ENCODE peak calls at places on chromosomes 5 and 9, in six cellular contexts. One of them, this sample, is unnamed.
A peak's percentile ranks its signal among the peaks of the same experiment; 100 is the strongest.

GRCh38 chr5:178511173-178511572 is 79.0 kb downstream of the COL23A1 start:
- DNase-seq in astrocyte: no peak
- DNase-seq in GM12878: no peak
- DNase-seq in PC-9: no peak
- DNase-seq in GM23338: no peak
- DNase-seq in mammary epithelial cell: no peak
- DNase-seq in this sample: no peak

GRCh38 chr5:111532873-111533272 is 20.5 kb upstream of the STARD4 start:
- DNase-seq in astrocyte: no peak
- DNase-seq in PC-9: no peak
- DNase-seq in mammary epithelial cell: no peak
- DNase-seq in GM23338: no peak
- DNase-seq in GM12878: no peak
- DNase-seq in this sample: no peak

GRCh38 chr5:61051267-61051666 is 106.3 kb downstream of the NDUFAF2 start:
- DNase-seq in mammary epithelial cell: peak; percentile 43
- DNase-seq in GM12878: no peak
- DNase-seq in GM23338: no peak
- DNase-seq in astrocyte: peak; percentile 66
- DNase-seq in PC-9: no peak
- DNase-seq in this sample: no peak

GRCh38 chr5:148401604-148402003 is 17.8 kb downstream of the FBXO38 start:
- DNase-seq in mammary epithelial cell: no peak
- DNase-seq in PC-9: no peak
- DNase-seq in GM12878: no peak
- DNase-seq in astrocyte: no peak
- DNase-seq in GM23338: no peak
- DNase-seq in this sample: no peak

GRCh38 chr5:9347541-9348295 is 198.2 kb downstream of the SEMA5A start:
- DNase-seq in mammary epithelial cell: no peak
- DNase-seq in GM23338: no peak
- DNase-seq in PC-9: no peak
- DNase-seq in astrocyte: no peak
- DNase-seq in GM12878: no peak
- DNase-seq in this sample: no peak

GRCh38 chr5:163841-164240 is 27.5 kb upstream of the LRRC14B start:
- DNase-seq in mammary epithelial cell: no peak
- DNase-seq in GM23338: no peak
- DNase-seq in GM12878: no peak
- DNase-seq in astrocyte: no peak
- DNase-seq in PC-9: no peak
- DNase-seq in this sample: no peak

GRCh38 chr5:157479166-157479565 is 19.2 kb downstream of the NIPAL4 start:
- DNase-seq in mammary epithelial cell: peak; percentile 23
- DNase-seq in PC-9: peak; percentile 10
- DNase-seq in astrocyte: no peak
- DNase-seq in GM12878: no peak
- DNase-seq in GM23338: no peak
- DNase-seq in this sample: no peak

GRCh38 chr9:4277531-4277991 is 22.3 kb downstream of the GLIS3 start:
- DNase-seq in mammary epithelial cell: no peak
- DNase-seq in astrocyte: peak; percentile 62
- DNase-seq in PC-9: no peak
- DNase-seq in GM23338: peak; percentile 18
- DNase-seq in GM12878: no peak
- DNase-seq in this sample: no peak

GRCh38 chr5:68315679-68316271 is 100.2 kb downstream of the PIK3R1 start:
- DNase-seq in mammary epithelial cell: peak; percentile 76
- DNase-seq in GM12878: peak; percentile 55
- DNase-seq in astrocyte: no peak
- DNase-seq in PC-9: no peak
- DNase-seq in GM23338: no peak
- DNase-seq in this sample: no peak

GRCh38 chr5:80871541-80871961 is 88.6 kb upstream of the RASGRF2 start:
- DNase-seq in GM23338: peak; percentile 11
- DNase-seq in mammary epithelial cell: peak; percentile 27
- DNase-seq in astrocyte: peak; percentile 49
- DNase-seq in GM12878: no peak
- DNase-seq in PC-9: peak; percentile 11
- DNase-seq in this sample: no peak

GRCh38 chr5:151679421-151680155 is 7.1 kb downstream of the SPARC start:
- DNase-seq in mammary epithelial cell: no peak
- DNase-seq in GM12878: no peak
- DNase-seq in astrocyte: no peak
- DNase-seq in PC-9: no peak
- DNase-seq in GM23338: no peak
- DNase-seq in this sample: no peak
- H3K4me3 ChIP-seq in mammary epithelial cell: no peak overlapping the region
- H3K4me3 ChIP-seq in GM12878: no peak overlapping the region
- H3K4me3 ChIP-seq in astrocyte: peak overlapping the region; percentile 3
- H3K4me3 ChIP-seq in PC-9: no peak overlapping the region
- H3K4me3 ChIP-seq in GM23338: no peak overlapping the region
- H3K4me3 ChIP-seq in this sample: no peak overlapping the region

DNA sequence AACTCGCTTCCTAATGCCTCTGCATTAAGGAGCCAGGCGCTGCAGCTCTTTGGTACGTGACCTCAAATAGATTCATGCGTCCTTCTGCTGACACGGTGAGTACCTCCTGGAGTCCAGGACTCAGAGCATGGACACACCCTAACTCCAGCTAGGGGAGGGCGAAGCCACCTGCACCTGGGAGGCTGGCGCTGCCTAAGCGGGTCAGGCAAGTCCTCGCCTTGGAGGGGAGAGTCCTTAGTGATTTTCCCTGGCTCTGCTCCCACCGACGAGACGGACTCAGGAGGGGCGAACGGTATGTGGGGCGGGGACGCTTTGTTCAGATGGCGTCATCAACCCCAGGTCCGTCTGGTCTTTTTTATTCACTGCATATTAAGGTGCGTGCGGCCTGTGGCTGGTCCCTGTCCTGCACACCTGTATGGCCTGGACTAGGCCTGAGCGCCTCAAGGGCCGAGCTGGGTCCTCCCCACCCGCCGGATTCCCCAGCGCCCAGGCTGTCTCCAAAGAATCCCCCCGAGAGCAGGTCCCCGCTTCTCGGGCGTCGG is 50.3 kb downstream of the NSUN2 start:
- DNase-seq in PC-9: no peak
- DNase-seq in astrocyte: no peak
- DNase-seq in GM23338: no peak
- DNase-seq in GM12878: no peak
- DNase-seq in mammary epithelial cell: no peak
- DNase-seq in this sample: no peak
- TF ChIP-seq EZH2 in PC-9: no peak
- TF ChIP-seq EZH2 in astrocyte: no peak
- TF ChIP-seq EZH2 in GM23338: no peak
- TF ChIP-seq EZH2 in GM12878: no peak
- TF ChIP-seq EZH2 in mammary epithelial cell: no peak
- TF ChIP-seq EZH2 in this sample: no peak

DNA sequence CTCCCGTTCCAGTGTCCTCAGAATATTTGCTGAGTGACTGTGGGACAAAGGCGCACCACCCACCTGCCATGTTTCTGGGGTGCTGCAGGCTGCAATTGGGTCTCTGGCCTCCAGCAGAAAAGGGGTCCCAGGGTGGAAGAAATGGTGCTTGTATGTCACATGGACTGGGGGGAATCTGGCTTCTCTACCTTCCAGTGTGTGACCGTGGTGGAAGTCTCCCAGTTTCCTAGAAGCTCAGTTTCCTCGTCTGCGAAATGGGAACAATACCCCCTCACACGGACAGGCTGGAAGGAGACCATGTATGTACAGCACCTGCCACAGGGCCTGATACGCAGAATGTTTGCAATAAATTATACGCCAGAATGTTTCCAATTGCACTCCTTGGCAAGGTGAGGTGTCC is 23.8 kb downstream of the CPLX2 start:
- DNase-seq in GM12878: no peak
- DNase-seq in GM23338: no peak
- DNase-seq in PC-9: no peak
- DNase-seq in mammary epithelial cell: no peak
- DNase-seq in astrocyte: no peak
- DNase-seq in this sample: no peak
- H3K4me3 ChIP-seq in GM12878: no peak overlapping the region
- H3K4me3 ChIP-seq in GM23338: no peak overlapping the region
- H3K4me3 ChIP-seq in PC-9: no peak overlapping the region
- H3K4me3 ChIP-seq in mammary epithelial cell: no peak overlapping the region
- H3K4me3 ChIP-seq in astrocyte: no peak overlapping the region
- H3K4me3 ChIP-seq in this sample: no peak overlapping the region

GRCh38 chr5:38258319-38259061 is at the start of gene EGFLAM:
- DNase-seq in mammary epithelial cell: peak; percentile 4
- DNase-seq in PC-9: no peak
- DNase-seq in astrocyte: no peak
- DNase-seq in GM12878: no peak
- DNase-seq in GM23338: peak; percentile 82
- DNase-seq in this sample: no peak

GRCh38 chr5:38253759-38254158 is 4.6 kb upstream of the EGFLAM start:
- DNase-seq in astrocyte: no peak
- DNase-seq in GM12878: no peak
- DNase-seq in PC-9: no peak
- DNase-seq in mammary epithelial cell: no peak
- DNase-seq in GM23338: no peak
- DNase-seq in this sample: no peak

GRCh38 chr5:38259062-38259857 is 901 bp downstream of the EGFLAM start:
- DNase-seq in GM12878: no peak
- DNase-seq in GM23338: no peak
- DNase-seq in astrocyte: no peak
- DNase-seq in mammary epithelial cell: no peak
- DNase-seq in PC-9: no peak
- DNase-seq in this sample: no peak

DNA sequence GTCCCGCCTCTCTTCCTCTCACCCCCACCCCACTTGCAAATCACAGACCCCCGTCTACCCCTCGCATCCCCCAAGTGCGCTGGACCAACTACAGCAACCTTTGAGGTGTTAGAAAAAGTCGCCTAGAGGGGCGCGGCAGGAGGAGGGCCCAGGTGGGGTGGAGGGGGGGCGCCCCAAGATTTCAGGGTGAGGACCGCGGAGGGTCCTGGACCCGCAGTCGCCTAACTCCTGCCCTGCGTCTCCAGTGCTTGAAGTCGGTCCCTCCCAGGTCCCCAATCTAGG is 381 bp upstream of the EGFLAM start:
- DNase-seq in GM12878: no peak
- DNase-seq in mammary epithelial cell: no peak
- DNase-seq in astrocyte: no peak
- DNase-seq in GM23338: no peak
- DNase-seq in PC-9: no peak
- DNase-seq in this sample: no peak
- TF ChIP-seq EZH2 in GM12878: no peak
- TF ChIP-seq EZH2 in mammary epithelial cell: peak; percentile 71
- TF ChIP-seq EZH2 in astrocyte: no peak
- TF ChIP-seq EZH2 in GM23338: peak; percentile 31
- TF ChIP-seq EZH2 in PC-9: no peak
- TF ChIP-seq EZH2 in this sample: no peak

DNA sequence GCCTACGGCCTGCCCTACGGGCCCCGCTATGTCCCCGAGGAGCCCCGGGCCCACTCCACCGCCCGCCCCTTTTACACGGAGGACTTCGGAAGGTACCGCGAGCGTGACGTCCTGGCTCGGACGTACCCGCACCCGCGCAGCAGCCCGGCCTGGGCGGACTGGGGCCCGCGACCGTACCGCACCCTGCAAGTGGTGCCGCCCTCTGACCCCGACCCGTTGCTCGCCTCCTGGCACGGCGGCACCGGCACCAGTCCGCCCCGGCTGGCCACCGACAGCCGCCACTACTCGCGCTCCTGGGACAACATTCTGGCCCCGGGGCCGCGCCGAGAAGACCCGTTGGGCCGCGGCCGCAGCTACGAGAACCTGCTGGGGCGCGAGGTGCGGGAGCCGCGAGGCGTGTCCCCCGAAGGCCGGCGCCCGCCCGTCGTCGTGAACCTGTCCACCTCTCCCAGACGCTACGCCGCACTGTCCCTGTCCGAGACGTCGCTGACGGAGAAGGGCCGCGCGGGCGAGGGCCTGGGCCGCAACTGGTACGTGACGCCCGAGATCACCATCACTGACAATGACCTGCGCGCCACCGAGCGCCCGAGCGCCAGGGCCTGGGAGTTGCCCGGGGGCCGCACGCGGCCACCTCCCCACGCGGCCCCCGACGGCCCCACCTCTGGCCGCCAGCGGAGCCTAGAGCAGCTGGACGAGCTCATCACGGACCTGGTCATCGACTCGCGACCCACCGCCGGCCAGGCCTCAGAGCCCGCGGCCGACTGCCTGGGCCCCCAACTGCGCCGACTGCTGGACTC is 3.4 kb downstream of the AJM1 start:
- DNase-seq in astrocyte: no peak
- DNase-seq in GM23338: no peak
- DNase-seq in PC-9: no peak
- DNase-seq in mammary epithelial cell: no peak
- DNase-seq in GM12878: no peak
- DNase-seq in this sample: no peak
- H3K4me3 ChIP-seq in astrocyte: no peak overlapping the region
- H3K4me3 ChIP-seq in GM23338: no peak overlapping the region
- H3K4me3 ChIP-seq in PC-9: peak overlapping the region; percentile 39
- H3K4me3 ChIP-seq in mammary epithelial cell: no peak overlapping the region
- H3K4me3 ChIP-seq in GM12878: no peak overlapping the region
- H3K4me3 ChIP-seq in this sample: no peak overlapping the region

GRCh38 chr5:135028791-135029467 is 5.1 kb downstream of the PITX1 start:
- DNase-seq in mammary epithelial cell: no peak
- DNase-seq in astrocyte: no peak
- DNase-seq in PC-9: no peak
- DNase-seq in GM23338: peak; percentile 79
- DNase-seq in GM12878: no peak
- DNase-seq in this sample: no peak

GRCh38 chr5:135026645-135027317 is 7.2 kb downstream of the PITX1 start:
- DNase-seq in GM12878: no peak
- DNase-seq in mammary epithelial cell: no peak
- DNase-seq in GM23338: no peak
- DNase-seq in PC-9: no peak
- DNase-seq in astrocyte: no peak
- DNase-seq in this sample: no peak

GRCh38 chr5:135027699-135028615 is 6.1 kb downstream of the PITX1 start:
- DNase-seq in astrocyte: no peak
- DNase-seq in mammary epithelial cell: no peak
- DNase-seq in GM23338: peak; percentile 52
- DNase-seq in PC-9: no peak
- DNase-seq in GM12878: no peak
- DNase-seq in this sample: no peak

GRCh38 chr5:135025730-135026644 is 8.0 kb downstream of the PITX1 start:
- DNase-seq in mammary epithelial cell: no peak
- DNase-seq in astrocyte: no peak
- DNase-seq in GM12878: no peak
- DNase-seq in GM23338: no peak
- DNase-seq in PC-9: no peak
- DNase-seq in this sample: no peak

DNA sequence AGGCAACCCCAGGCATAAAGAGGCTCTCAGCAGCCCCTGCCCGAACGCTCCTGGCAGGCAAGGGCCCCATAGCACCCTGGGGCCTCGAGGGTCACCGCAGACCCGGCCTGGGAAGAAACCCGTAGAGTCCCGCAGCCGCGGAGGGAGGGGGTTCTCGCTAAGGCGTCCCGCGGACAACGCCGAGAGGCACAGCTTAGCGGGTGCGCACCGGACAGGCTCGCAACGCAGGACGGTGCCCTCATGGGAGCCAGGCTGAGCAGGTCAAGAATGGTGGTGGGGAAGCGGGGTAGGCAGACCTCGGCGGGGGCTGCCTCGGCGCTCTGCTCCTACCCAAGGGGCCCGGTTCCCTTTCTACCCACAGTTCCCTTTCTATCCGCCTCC is 6.7 kb downstream of the PITX1 start:
- DNase-seq in GM12878: no peak
- DNase-seq in GM23338: peak; percentile 58
- DNase-seq in PC-9: no peak
- DNase-seq in mammary epithelial cell: no peak
- DNase-seq in astrocyte: no peak
- DNase-seq in this sample: no peak
- TF ChIP-seq EZH2 in GM12878: no peak
- TF ChIP-seq EZH2 in GM23338: no peak
- TF ChIP-seq EZH2 in PC-9: no peak
- TF ChIP-seq EZH2 in mammary epithelial cell: no peak
- TF ChIP-seq EZH2 in astrocyte: no peak
- TF ChIP-seq EZH2 in this sample: no peak

GRCh38 chr9:94031946-94032345 is 52.3 kb upstream of the PTPDC1 start:
- DNase-seq in PC-9: no peak
- DNase-seq in mammary epithelial cell: no peak
- DNase-seq in GM23338: no peak
- DNase-seq in astrocyte: peak; percentile 82
- DNase-seq in GM12878: no peak
- DNase-seq in this sample: no peak
- H3K4me3 ChIP-seq in PC-9: no peak overlapping the region
- H3K4me3 ChIP-seq in mammary epithelial cell: peak overlapping the region; percentile 84
- H3K4me3 ChIP-seq in GM23338: peak overlapping the region; percentile 74
- H3K4me3 ChIP-seq in astrocyte: no peak overlapping the region
- H3K4me3 ChIP-seq in GM12878: no peak overlapping the region
- H3K4me3 ChIP-seq in this sample: no peak overlapping the region

This sample was measured in DND-41.